ENCODE peak calls at places on chromosomes 16 and 17, in four cellular contexts. J is nephron progenitor cell; Z is activated naive CD4-positive, alpha-beta T cell treated with anti-CD3 and anti-CD28 coated beads, Interleukin-2, amount 50 U/mL, for 72 hours; B is G401. C is an unnamed sample.

GRCh38 chr17:81483862-81484194 is 28.8 kb downstream of the ACTG1 start:
- DNase-seq in J (peak), Z (no peak), B (no peak), C (no peak)

GRCh38 chr17:68594552-68594951 is 6.6 kb downstream of the FAM20A start:
- DNase-seq in J (no peak), Z (no peak), B (no peak), C (no peak)

GRCh38 chr17:37179893-37180292 is 195.9 kb upstream of the C17orf78 start:
- DNase-seq in J (no peak), Z (no peak), B (no peak), C (no peak)

GRCh38 chr17:63774982-63775290 is 966 bp downstream of the DDX42 start:
- DNase-seq in J (no peak), Z (no peak), B (no peak), C (no peak)

GRCh38 chr17:50213026-50214015 is 11.9 kb upstream of the COL1A1 start:
- DNase-seq in J (no peak), Z (peak), B (no peak), C (no peak)

GRCh38 chr17:8994319-8994718 is 27.0 kb upstream of the NTN1 start:
- DNase-seq in J (peak), Z (peak), B (peak), C (no peak)

GRCh38 chr17:43556292-43556691 is 10.2 kb upstream of the ETV4 start:
- DNase-seq in J (peak), Z (no peak), B (no peak), C (no peak)

GRCh38 chr16:27112093-27112811 is 45.5 kb downstream of the C16orf82 start:
- DNase-seq in J (no peak), Z (no peak), B (no peak), C (no peak)

GRCh38 chr17:74151551-74152315 is 51.7 kb upstream of the RPL38 start:
- DNase-seq in J (no peak), Z (no peak), B (no peak), C (no peak)

GRCh38 chr16:9437115-9437514 is 345.7 kb downstream of the HAPSTR1 start:
- DNase-seq in J (no peak), Z (no peak), B (no peak), C (no peak)

GRCh38 chr17:51819341-51819740 is 339.2 kb downstream of the CA10 start:
- DNase-seq in J (no peak), Z (no peak), B (peak), C (no peak)

GRCh38 chr17:76967762-76968161 is 99.6 kb downstream of the MGAT5B start:
- DNase-seq in J (no peak), Z (no peak), B (no peak), C (no peak)

GRCh38 chr16:57694556-57695377 is at the start of gene DRC7:
- DNase-seq in J (peak), Z (no peak), B (peak), C (no peak)

GRCh38 chr16:30843501-30843900 is 50.4 kb downstream of the BCL7C start:
- DNase-seq in J (no peak), Z (no peak), B (no peak), C (no peak)

GRCh38 chr17:32859857-32860525 is 16.9 kb downstream of the MYO1D start:
- DNase-seq in J (no peak), Z (no peak), B (no peak), C (no peak)

GRCh38 chr17:77363821-77364361 is 223.1 kb downstream of the SEC14L1 start:
- DNase-seq in J (no peak), Z (no peak), B (peak), C (no peak)

GRCh38 chr17:8109669-8110455 is 8.5 kb downstream of the ALOXE3 start:
- DNase-seq in J (peak), Z (peak), B (peak), C (no peak)

GRCh38 chr16:82452002-82452741 is 174.6 kb upstream of the CDH13 start:
- DNase-seq in J (no peak), Z (no peak), B (no peak), C (no peak)

GRCh38 chr16:2829501-2830354 is at the start of gene ZG16B:
- DNase-seq in J (no peak), Z (no peak), B (no peak), C (no peak)

GRCh38 chr16:30996324-30996999 is 11.5 kb downstream of the HSD3B7 start:
- DNase-seq in J (no peak), Z (no peak), B (no peak), C (no peak)

GRCh38 chr17:7479389-7480192 is at the start of gene ZBTB4:
- DNase-seq in J (peak), Z (no peak), B (peak), C (no peak)

GRCh38 chr16:50172195-50172922 is 19.3 kb downstream of the TENT4B start:
- DNase-seq in J (no peak), Z (no peak), B (no peak), C (no peak)

GRCh38 chr16:70380205-70380918 is 33.7 kb downstream of the DDX19A start:
- DNase-seq in J (peak), Z (peak), B (peak), C (no peak)

GRCh38 chr17:70892527-70892926 is 723.2 kb downstream of the KCNJ2 start:
- DNase-seq in J (no peak), Z (no peak), B (no peak), C (no peak)

GRCh38 chr17:63945851-63946439 is 13.8 kb upstream of the CD79B start:
- DNase-seq in J (peak), Z (no peak), B (no peak), C (no peak)